ENCODE peak calls at places on chromosomes 2 and 18, in four cellular contexts. Q is left lung, Z is HCT116, R is fibroblast of mammary gland. I is an unnamed sample.

GRCh38 chr18:13217466-13217961 is 1.0 kb upstream of the LDLRAD4 start:
- DNase-seq in Q (peak), Z (no peak), R (peak), I (peak)

GRCh38 chr2:217707116-217707742 is 295.6 kb downstream of the TNS1 start:
- DNase-seq in Q (no peak), Z (no peak), R (peak), I (peak)

GRCh38 chr2:3114406-3115185 is 263.0 kb downstream of the EIPR1 start:
- DNase-seq in Q (no peak), Z (no peak), R (no peak), I (no peak)

GRCh38 chr2:36287363-36288275 is 68.0 kb upstream of the CRIM1 start:
- DNase-seq in Q (no peak), Z (no peak), R (peak), I (no peak)

GRCh38 chr2:130342533-130343275 is at the start of gene IMP4:
- DNase-seq in Q (peak), Z (peak), R (peak), I (peak)

GRCh38 chr18:10659000-10659399 is 133.2 kb downstream of the NAPG start:
- DNase-seq in Q (no peak), Z (no peak), R (peak), I (no peak)

GRCh38 chr2:37344453-37345361 is at the start of gene QPCT:
- DNase-seq in Q (peak), Z (no peak), R (peak), I (peak)

GRCh38 chr18:42807852-42808251 is 307.6 kb downstream of the RIT2 start:
- DNase-seq in Q (no peak), Z (no peak), R (no peak), I (no peak)

GRCh38 chr18:10588975-10589374 is 63.1 kb downstream of the NAPG start:
- DNase-seq in Q (no peak), Z (peak), R (peak), I (no peak)

GRCh38 chr2:236568068-236568921 is 1.3 kb upstream of the ACKR3 start:
- DNase-seq in Q (peak), Z (no peak), R (no peak), I (peak)

GRCh38 chr2:237649541-237650454 is 22.4 kb downstream of the LRRFIP1 start:
- DNase-seq in Q (no peak), Z (no peak), R (no peak), I (no peak)

GRCh38 chr18:61600422-61600821 is 267.2 kb downstream of the CDH20 start:
- DNase-seq in Q (no peak), Z (no peak), R (no peak), I (no peak)

GRCh38 chr18:61595615-61596014 is 262.4 kb downstream of the CDH20 start:
- DNase-seq in Q (no peak), Z (no peak), R (peak), I (no peak)

GRCh38 chr18:61597321-61597720 is 264.1 kb downstream of the CDH20 start:
- DNase-seq in Q (no peak), Z (no peak), R (peak), I (no peak)

GRCh38 chr18:61591200-61591719 is 258.0 kb downstream of the CDH20 start:
- DNase-seq in Q (no peak), Z (no peak), R (no peak), I (no peak)

GRCh38 chr18:61596296-61596695 is 263.1 kb downstream of the CDH20 start:
- DNase-seq in Q (no peak), Z (no peak), R (peak), I (peak)
- H3K4me3 ChIP-seq in Q (no peak), Z (no peak), R (no peak), I (no peak)

GRCh38 chr2:223959688-223960087 is 2.4 kb downstream of the MRPL44 start:
- DNase-seq in Q (no peak), Z (no peak), R (peak), I (peak)

GRCh38 chr2:223952280-223952968 is 4.8 kb upstream of the MRPL44 start:
- DNase-seq in Q (no peak), Z (no peak), R (no peak), I (no peak)

GRCh38 chr2:223954401-223954800 is 2.9 kb upstream of the MRPL44 start:
- DNase-seq in Q (no peak), Z (no peak), R (peak), I (peak)

GRCh38 chr2:223956267-223956666 is 996 bp upstream of the MRPL44 start:
- DNase-seq in Q (no peak), Z (no peak), R (no peak), I (no peak)

DNA sequence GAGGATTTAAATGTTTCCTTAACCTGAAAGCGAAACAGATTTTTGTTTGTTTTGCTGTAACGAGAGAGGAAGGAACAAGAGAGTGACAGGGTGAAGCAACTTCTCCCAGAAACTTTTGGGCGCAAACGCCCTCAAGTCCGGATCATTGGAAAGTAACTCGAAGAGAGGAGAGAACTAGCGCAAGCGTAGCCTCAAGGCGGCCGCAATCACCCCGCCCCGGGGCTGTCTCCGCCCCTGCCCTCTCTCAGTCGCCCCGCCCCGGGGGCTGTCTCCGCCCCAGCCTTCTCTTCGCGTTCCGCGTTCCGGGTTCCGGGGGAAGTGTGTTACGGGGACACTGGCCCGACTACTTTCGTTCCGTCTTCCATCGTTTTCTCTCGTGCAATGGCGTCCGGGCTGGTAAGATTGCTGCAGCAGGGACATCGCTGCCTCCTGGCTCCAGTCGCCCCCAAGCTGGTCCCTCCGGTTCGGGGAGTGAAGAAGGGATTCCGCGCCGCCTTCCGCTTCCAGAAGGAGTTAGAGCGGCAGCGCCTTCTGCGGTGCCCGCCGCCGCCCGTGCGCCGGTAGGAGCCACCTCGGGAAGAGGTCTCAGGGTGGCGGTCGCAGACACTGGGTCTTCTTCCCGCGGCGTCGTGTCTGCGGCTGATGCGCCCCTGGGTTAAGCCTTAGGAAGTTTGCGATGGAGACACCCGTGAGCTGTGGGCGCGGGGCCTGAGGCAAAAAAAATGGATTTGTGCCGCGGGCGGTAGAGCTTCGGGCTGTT is at the start of gene MRPL44:
- DNase-seq in Q (peak), Z (peak), R (peak), I (peak)
- TF ChIP-seq CTCF in Q (no peak), Z (no peak), R (no peak), I (peak)

GRCh38 chr2:172442072-172442895 is 14.9 kb downstream of the ITGA6 start:
- DNase-seq in Q (no peak), Z (peak), R (peak), I (peak)
- H3K4me3 ChIP-seq in Q (no peak), Z (peak), R (no peak), I (no peak)

GRCh38 chr18:80157708-80158343 is 48.8 kb downstream of the ADNP2 start:
- DNase-seq in Q (peak), Z (peak), R (peak), I (peak)

GRCh38 chr18:80149667-80150066 is 40.6 kb downstream of the ADNP2 start:
- DNase-seq in Q (no peak), Z (no peak), R (no peak), I (no peak)

GRCh38 chr18:80159713-80160636 is 50.9 kb downstream of the ADNP2 start:
- DNase-seq in Q (peak), Z (no peak), R (no peak), I (no peak)

GRCh38 chr18:80158365-80158764 is 49.3 kb downstream of the ADNP2 start:
- DNase-seq in Q (no peak), Z (no peak), R (no peak), I (no peak)

GRCh38 chr18:80154293-80154692 is 45.2 kb downstream of the ADNP2 start:
- DNase-seq in Q (no peak), Z (no peak), R (peak), I (no peak)
- TF ChIP-seq CTCF in Q (peak), Z (peak), R (peak), I (peak)

DNA sequence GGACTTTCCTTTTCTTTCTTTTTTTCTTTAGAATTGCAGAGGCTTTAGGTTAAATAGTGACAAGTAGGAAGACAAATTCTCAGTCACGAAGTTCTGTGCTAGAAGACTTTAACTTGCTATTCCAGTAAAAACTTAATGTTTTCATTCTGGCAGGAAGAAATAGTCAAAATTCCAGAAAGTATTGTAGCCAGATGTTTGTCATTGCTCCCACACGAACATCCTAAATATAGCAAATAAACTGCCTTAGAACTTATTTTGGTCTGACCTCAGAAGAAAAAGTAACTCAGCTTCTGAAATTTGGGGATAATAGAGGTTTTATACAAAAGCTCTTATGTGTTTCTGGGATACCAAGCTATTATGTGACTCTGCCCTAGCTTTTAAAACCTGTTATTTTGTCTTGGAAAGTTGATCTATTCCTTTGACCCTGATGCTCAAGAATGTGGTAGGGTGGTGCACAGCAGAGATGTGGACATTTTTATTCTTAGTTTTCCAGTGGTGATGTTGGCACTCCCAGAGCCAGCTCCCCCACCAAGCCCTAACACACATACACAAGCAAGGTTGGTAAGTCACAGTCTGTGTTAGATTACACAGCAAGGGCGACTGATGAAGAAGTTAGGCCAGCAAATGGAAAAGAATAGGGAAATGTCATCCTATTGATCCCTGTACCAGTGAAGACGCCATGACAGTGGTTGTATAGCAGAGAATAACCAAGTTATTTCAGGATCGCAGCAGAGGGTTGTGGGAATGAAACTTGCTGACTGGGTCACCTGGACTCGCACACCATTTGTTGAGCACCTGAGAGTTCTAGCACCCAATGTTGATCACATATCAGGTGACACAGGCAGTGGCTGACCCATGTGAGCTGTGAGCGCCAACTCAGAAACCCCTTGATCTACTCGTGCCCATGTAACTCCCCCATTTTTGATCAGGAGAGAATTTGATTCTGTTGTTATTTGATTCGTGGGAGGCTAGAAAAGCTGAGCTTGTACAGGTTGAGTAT is 23.7 kb downstream of the FARP2 start:
- DNase-seq in Q (no peak), Z (no peak), R (peak), I (peak)
- H3K4me3 ChIP-seq in Q (no peak), Z (no peak), R (no peak), I (peak)

GRCh38 chr2:69173706-69174105 is 160.7 kb downstream of the ANTXR1 start:
- DNase-seq in Q (no peak), Z (no peak), R (no peak), I (no peak)
- TF ChIP-seq CTCF in Q (no peak), Z (no peak), R (peak), I (no peak)

DNA sequence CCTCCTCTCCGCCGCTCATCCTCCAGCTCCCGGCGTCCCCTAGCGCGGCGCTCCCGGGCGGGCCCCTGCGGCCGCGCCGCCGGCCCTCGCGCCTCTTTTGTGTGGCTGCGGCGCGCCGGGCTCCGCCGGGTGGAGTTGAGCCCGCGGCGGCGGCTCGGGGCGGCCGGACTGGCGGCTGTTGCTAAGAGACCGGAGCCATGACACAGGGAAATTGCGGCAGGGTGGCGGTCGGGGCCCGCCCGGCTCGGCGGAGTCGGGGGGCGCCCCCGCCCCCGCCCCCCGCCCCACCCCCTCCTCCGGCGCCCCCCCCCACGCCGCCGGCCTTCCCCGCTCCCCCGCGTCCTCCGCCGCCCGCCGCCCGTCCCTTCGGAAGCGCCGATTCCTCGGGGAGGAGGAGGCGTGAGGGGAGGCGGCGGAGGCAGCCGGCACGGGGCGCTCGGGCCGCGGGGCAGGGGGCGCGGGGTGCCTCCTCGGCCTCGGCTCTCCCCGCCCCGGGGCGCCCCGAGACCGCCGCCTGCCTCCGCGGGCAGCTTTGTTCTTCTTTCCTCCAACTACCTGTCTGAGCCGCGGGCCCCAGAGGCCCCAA is at the start of gene TMEM200C:
- DNase-seq in Q (peak), Z (no peak), R (no peak), I (no peak)
- H3K4me3 ChIP-seq in Q (peak), Z (no peak), R (no peak), I (no peak)

GRCh38 chr2:100730290-100730868 is 89.6 kb upstream of the NPAS2 start:
- DNase-seq in Q (no peak), Z (peak), R (peak), I (peak)
- TF ChIP-seq CTCF in Q (peak), Z (peak), R (peak), I (peak)

GRCh38 chr2:52629944-52630343 is 1137.7 kb upstream of the CHAC2 start:
- DNase-seq in Q (peak), Z (no peak), R (no peak), I (no peak)
- H3K4me3 ChIP-seq in Q (no peak), Z (no peak), R (no peak), I (no peak)

I was measured in AG10803.